ENCODE peak calls at places on chromosomes 12 and 14, in four cellular contexts. S is HepG2, Z is K562, Y is H1. D is an unnamed sample.
A peak's percentile ranks its signal among the peaks of the same experiment; 100 is the strongest.

GRCh38 chr14:102063092-102063807 is 23.6 kb downstream of the HSP90AA1 start:
- DNase-seq in S (peak; percentile 83), Z (peak; percentile 85), Y (peak; percentile 85), D (peak; percentile 89)

GRCh38 chr14:89658977-89659670 is 242.1 kb upstream of the FOXN3 start:
- DNase-seq in S (no peak), Z (no peak), Y (no peak), D (no peak)

GRCh38 chr14:105878554-105878953 is 352.2 kb downstream of the TMEM121 start:
- DNase-seq in S (no peak), Z (no peak), Y (no peak), D (no peak)

GRCh38 chr12:24574538-24574937 is 374.4 kb downstream of the BCAT1 start:
- DNase-seq in S (no peak), Z (no peak), Y (no peak), D (no peak)

GRCh38 chr14:57578427-57579220 is 85.0 kb upstream of the CCDC198 start:
- DNase-seq in S (no peak), Z (no peak), Y (no peak), D (no peak)

GRCh38 chr14:105126126-105126969 is 42.2 kb downstream of the JAG2 start:
- DNase-seq in S (peak; percentile 35), Z (no peak), Y (no peak), D (no peak)

GRCh38 chr14:72513994-72514659 is 379.8 kb downstream of the DPF3 start:
- DNase-seq in S (peak; percentile 7), Z (peak; percentile 19), Y (peak; percentile 50), D (peak; percentile 44)

GRCh38 chr12:45912774-45913173 is 77.6 kb downstream of the SCAF11 start:
- DNase-seq in S (no peak), Z (no peak), Y (no peak), D (no peak)

GRCh38 chr14:87149583-87150354 is 843.2 kb downstream of the GALC start:
- DNase-seq in S (no peak), Z (no peak), Y (no peak), D (no peak)

GRCh38 chr12:52965337-52965731 is 16.4 kb downstream of the KRT18 start:
- DNase-seq in S (no peak), Z (no peak), Y (peak; percentile 81), D (no peak)

GRCh38 chr14:87241018-87241779 is 751.8 kb downstream of the GALC start:
- DNase-seq in S (no peak), Z (no peak), Y (no peak), D (no peak)

GRCh38 chr12:66915312-66915904 is 236.5 kb upstream of the GRIP1 start:
- DNase-seq in S (no peak), Z (no peak), Y (no peak), D (no peak)

GRCh38 chr14:80419339-80419738 is 208.0 kb upstream of the DIO2 start:
- DNase-seq in S (no peak), Z (no peak), Y (no peak), D (no peak)

GRCh38 chr12:27456618-27457017 is 10.1 kb downstream of the SMCO2 start:
- DNase-seq in S (peak; percentile 8), Z (no peak), Y (no peak), D (no peak)

GRCh38 chr14:34722723-34723545 is 8.5 kb upstream of the CFL2 start:
- DNase-seq in S (peak; percentile 71), Z (peak; percentile 44), Y (peak; percentile 66), D (peak; percentile 70)

GRCh38 chr12:57890191-57891120 is 43.9 kb upstream of the CTDSP2 start:
- DNase-seq in S (no peak), Z (no peak), Y (no peak), D (no peak)

DNA sequence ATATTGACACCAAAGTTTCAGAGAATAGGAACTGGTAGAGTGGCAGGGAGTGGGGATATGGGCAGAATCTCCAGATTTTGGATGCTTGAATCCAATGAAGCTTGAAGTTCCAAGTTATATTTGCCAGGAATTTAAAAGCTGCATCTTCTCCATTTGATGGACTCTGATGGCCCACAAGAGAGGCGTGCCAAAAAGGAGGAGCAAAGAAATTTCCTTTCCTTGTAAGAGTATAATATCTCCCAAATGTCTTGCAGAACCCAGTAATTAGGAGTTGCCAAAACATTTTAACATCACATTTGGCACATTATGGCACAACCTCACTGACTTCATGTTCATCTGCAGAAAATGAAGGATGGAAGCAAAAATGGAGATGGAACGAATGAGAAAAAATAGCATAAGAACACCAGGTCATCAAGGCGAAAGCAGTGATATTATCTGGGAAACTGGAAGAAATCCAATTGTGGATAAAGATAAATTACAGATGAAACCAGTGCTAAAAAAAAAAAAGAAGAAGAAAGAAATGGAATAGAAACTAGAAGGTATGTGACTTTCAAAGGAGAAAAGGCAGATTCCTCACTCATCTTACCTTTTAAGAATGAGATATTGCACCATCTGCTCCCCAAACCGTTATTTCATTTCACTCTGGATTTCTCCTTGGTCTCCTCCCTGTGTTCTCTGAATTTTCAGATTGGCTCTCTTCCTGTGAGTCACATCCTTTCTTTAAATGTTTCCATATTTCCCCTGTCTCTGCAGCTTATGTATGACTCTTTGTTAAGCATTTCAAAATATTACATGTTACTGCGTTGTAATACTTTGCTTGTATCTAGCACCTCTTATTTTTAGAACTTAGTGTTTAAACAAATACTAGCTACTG is 13.5 kb upstream of the FLRT2 start:
- DNase-seq in S (no peak), Z (no peak), Y (no peak), D (no peak)
- TF ChIP-seq CHD2 in S (no peak), Z (no peak), Y (no peak), D (no peak)

GRCh38 chr14:45990252-45990651 is 661.3 kb downstream of the RPL10L start:
- DNase-seq in S (no peak), Z (peak; percentile 3), Y (no peak), D (no peak)
- TF ChIP-seq PHF8 in S (no peak), Z (no peak), Y (no peak), D (no peak)

GRCh38 chr14:21050597-21050996 is 7.0 kb upstream of the RNASE8 start:
- DNase-seq in S (no peak), Z (no peak), Y (no peak), D (no peak)

GRCh38 chr14:21053184-21054122 is 4.2 kb upstream of the RNASE8 start:
- DNase-seq in S (peak; percentile 50), Z (no peak), Y (no peak), D (no peak)

GRCh38 chr14:21048638-21049037 is 6.5 kb downstream of the RNASE7 start:
- DNase-seq in S (peak; percentile 78), Z (no peak), Y (no peak), D (no peak)

GRCh38 chr14:21047378-21047781 is 5.2 kb downstream of the RNASE7 start:
- DNase-seq in S (no peak), Z (no peak), Y (no peak), D (no peak)

DNA sequence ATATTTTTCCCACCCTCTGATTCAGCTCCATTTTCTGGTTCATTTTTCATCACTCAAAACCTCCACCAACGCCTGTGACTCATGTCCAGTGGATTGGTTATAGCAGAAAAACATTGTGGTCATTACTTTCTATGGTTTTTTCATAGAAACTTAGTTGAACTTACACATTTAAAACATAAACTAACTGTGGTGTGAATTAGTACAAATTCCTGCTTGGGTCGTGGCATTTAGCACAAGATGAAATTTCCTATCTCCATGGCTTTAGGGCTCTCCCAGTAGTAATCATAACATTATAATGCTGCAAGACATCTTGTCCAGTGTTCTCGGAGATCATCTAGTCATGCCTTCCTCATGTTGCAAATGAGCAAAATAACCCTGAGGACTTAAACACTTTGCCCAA is 7.1 kb downstream of the RNASE7 start:
- DNase-seq in S (no peak), Z (no peak), Y (no peak), D (no peak)
- TF ChIP-seq CHD2 in S (no peak), Z (no peak), Y (no peak), D (no peak)

DNA sequence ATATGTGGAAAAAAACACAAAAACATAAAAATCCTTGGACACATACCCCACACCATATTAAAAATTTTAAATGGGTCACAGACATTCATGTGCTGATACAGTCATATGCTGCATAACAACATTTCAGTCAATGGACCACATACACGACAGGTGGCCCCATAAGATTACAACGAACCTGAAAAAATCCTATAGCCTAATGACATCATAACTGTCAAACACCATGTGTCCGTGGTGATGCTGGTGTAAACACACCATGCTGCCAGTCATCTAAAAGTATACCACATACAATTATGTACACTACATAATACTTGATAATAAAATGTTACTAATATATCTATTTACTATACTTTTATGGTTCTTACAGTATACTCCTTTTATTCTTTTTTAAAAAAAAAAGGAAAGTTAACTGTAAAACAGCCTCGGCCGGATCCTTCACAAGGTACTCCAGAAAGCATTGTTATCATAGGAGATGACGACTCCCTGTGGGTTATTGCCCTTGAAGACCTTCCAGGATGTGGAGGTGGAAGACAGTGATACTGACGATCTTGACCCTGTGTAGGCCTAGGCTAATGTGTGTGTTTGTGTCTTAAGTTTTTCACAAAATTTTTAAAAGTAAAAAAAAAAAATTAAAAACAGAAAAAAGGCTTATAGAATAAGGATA is 5.0 kb upstream of the TDG start:
- DNase-seq in S (no peak), Z (no peak), Y (no peak), D (no peak)
- TF ChIP-seq PHF8 in S (no peak), Z (no peak), Y (no peak), D (no peak)

GRCh38 chr12:132610051-132610759 is at the start of gene LRCOL1:
- DNase-seq in S (no peak), Z (no peak), Y (no peak), D (no peak)
- TF ChIP-seq CHD2 in S (no peak), Z (no peak), Y (no peak), D (no peak)

GRCh38 chr14:49950275-49951250 is 57.7 kb downstream of the ARF6 start:
- DNase-seq in S (no peak), Z (no peak), Y (no peak), D (no peak)
- TF ChIP-seq PHF8 in S (no peak), Z (no peak), Y (no peak), D (no peak)

GRCh38 chr12:47652491-47653234 is 53.2 kb downstream of the RPAP3 start:
- DNase-seq in S (peak; percentile 92), Z (no peak), Y (no peak), D (peak; percentile 12)
- TF ChIP-seq CHD2 in S (no peak), Z (no peak), Y (no peak), D (no peak)

DNA sequence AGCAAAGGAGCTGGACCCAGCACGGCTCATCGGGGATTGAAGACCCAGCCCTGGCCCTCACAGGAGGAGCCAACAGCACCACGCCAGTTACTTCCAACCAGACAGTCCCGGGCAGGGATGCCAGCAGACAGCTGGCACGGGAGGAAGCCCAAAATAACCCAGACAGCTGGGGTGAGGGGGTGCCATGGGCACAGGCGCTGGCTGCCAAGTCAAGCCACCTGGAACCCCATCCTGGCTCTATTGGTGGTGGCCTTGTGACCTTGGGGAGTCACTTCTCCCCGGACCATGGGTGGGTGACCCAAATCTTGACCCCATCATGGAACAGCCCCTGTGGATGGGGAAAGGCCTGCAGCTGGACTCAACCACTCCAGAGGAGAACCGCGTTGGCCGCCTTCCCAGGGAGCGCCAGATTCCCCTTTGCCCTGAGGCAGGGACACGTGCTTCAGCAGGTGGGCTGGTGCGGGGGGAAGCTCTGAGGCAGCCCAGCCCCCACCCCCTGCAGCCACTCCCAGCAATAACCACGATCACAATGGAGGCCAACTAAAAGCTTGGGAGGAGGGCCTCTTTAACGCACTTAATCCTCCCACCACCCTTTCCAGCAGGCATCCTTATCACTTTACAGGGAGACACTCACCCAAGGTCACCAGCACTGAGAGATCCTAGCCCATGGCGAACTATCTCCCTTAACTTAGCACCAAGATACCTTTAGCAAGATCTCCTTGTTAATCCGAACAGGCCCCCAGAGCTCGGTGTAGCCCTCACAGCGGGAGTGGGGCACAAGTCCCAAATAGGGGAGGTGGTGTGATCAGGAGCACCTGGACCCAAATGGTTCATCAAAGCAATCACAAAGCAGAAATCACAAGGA is 4.7 kb upstream of the RHOF start:
- DNase-seq in S (no peak), Z (peak; percentile 43), Y (no peak), D (peak; percentile 22)
- TF ChIP-seq PHF8 in S (no peak), Z (no peak), Y (no peak), D (no peak)

D was measured in A549.